ENCODE peak calls at places on chromosomes 13 and 19, in four cellular contexts. U is GM12891, B is SK-N-SH, T is H1. K is an unnamed sample.

GRCh38 chr13:113862766-113863510 is 938 bp downstream of the GAS6 start:
- DNase-seq in U (peak), T (peak), B (peak), K (peak)

GRCh38 chr13:114328034-114328433 is 13.7 kb downstream of the CHAMP1 start:
- DNase-seq in T (no peak), U (no peak), B (no peak), K (no peak)

GRCh38 chr19:35754365-35755139 is 2.3 kb downstream of the HSPB6 start:
- DNase-seq in U (no peak), B (no peak), T (no peak), K (no peak)

GRCh38 chr19:40724848-40725247 is 7.9 kb downstream of the ITPKC start:
- DNase-seq in T (no peak), B (no peak), U (no peak), K (no peak)

GRCh38 chr13:35804901-35805300 is 326.3 kb downstream of the DCLK1 start:
- DNase-seq in U (no peak), T (no peak), B (no peak), K (no peak)

GRCh38 chr19:38975861-38976271 is 324 bp upstream of the FBXO17 start:
- DNase-seq in U (no peak), T (peak), B (no peak), K (no peak)

GRCh38 chr13:24161010-24161775 is 673 bp downstream of the SPATA13 start:
- DNase-seq in T (peak), B (peak), U (peak), K (peak)

GRCh38 chr13:112976526-112976925 is 7.5 kb downstream of the MCF2L start:
- DNase-seq in U (no peak), T (no peak), B (no peak), K (no peak)

GRCh38 chr13:90968510-90968909 is 379.0 kb upstream of the MIR17HG start:
- DNase-seq in B (peak), U (peak), T (peak), K (no peak)

GRCh38 chr19:31350693-31351211 is 1.5 kb upstream of the TSHZ3 start:
- DNase-seq in U (no peak), B (peak), T (peak), K (no peak)

GRCh38 chr13:98035373-98035772 is 81.9 kb downstream of the IPO5 start:
- DNase-seq in T (no peak), B (no peak), U (no peak), K (no peak)

GRCh38 chr19:38023245-38023644 is 116.2 kb downstream of the SIPA1L3 start:
- DNase-seq in T (no peak), U (no peak), B (no peak), K (no peak)

GRCh38 chr13:44159633-44160279 is 213.9 kb upstream of the SERP2 start:
- DNase-seq in T (no peak), B (no peak), U (no peak), K (no peak)

GRCh38 chr13:62123409-62123808 is 707.8 kb upstream of the PCDH20 start:
- DNase-seq in U (no peak), B (no peak), T (no peak), K (no peak)
- TF ChIP-seq POLR2AphosphoS5 in U (no peak), B (no peak), T (no peak), K (no peak)

GRCh38 chr13:40664100-40665060 is 2.1 kb downstream of the FOXO1 start:
- DNase-seq in T (peak), B (peak), U (peak), K (peak)
- TF ChIP-seq TAF1 in T (no peak), B (no peak), U (no peak), K (peak)

DNA sequence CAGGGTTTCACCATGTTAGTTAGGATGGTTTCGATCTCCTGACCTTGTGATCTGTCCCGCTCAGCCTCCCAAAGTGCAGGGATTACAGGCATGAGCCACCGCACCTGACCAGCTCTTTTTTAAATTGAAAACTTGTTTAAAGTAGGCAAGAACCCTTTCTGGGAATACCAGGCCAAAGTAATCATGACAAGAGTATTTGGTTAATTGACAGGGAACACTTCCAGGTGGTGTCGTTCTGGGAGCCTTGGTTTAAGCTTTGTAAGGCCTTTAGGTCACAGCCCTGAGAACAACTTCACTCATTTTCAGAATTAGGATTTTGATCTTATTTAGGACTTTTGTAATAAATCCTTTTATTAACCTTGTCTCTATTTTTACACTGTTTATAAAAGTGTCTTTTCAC is 115.2 kb downstream of the LMO7 start:
- DNase-seq in B (no peak), U (no peak), T (no peak), K (no peak)
- TF ChIP-seq POLR2AphosphoS5 in B (no peak), U (no peak), T (no peak), K (no peak)

DNA sequence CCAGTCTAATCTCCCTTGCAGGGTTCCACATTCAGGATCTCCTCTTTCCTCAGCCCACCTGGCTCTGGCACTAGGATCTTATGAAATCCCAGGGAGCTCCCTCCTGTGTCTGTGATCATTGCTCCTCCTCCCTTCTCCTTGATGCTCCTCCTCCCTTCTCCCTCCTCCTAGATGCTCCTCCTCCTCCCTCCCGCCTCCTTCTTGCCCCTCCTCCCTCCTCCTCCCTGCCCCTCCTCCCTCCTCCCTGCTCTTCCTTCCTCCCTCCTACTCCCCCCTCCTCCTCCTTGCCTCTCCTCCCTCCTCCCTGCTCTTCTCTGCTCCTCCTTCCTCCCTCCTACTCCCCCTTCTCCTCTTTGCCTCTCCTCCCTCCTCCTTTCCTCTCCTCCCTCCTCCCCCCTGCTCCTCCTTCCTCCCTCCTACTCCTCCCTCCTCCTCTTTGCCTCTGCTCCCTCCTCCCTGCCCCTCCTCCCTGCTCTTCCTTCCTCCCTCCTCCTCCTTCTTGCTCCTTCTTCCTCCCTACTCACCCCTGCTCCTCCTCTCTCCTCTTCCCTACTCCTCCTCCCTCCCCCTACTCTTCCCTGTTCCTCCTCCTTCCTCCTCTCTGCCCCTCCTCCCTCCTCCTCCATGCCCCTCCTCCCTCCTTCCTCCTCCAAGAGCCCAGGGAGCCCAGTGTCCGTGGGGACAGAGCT is 14.9 kb upstream of the ZBTB7A start:
- DNase-seq in U (no peak), B (no peak), T (no peak), K (no peak)
- TF ChIP-seq TAF1 in U (no peak), B (no peak), T (no peak), K (no peak)

DNA sequence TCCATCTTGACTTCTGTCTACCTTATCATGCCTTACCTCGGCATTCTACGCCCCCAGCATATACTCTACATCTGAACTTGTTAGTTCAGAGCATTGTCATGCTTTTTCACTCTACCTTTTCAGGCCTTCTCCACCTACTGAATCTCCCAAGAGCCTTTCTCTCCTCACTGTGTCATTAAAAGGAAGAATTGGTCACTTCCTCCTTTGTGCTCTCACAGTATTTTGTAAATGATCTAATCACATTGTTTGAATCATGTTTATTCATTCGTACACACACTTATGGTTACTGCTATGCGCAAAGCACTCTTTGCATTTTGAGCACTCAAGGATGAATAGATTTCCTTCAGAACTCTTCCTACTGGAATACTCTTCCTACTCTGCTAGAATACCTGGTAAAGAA is 15.7 kb upstream of the ELF1 start:
- DNase-seq in T (no peak), U (no peak), B (no peak), K (no peak)
- TF ChIP-seq POLR2AphosphoS5 in T (no peak), U (no peak), B (no peak), K (no peak)

GRCh38 chr13:109654341-109655205 is 131.8 kb downstream of the IRS2 start:
- DNase-seq in T (no peak), B (no peak), U (no peak), K (no peak)
- TF ChIP-seq TAF1 in T (no peak), B (no peak), U (no peak), K (no peak)

DNA sequence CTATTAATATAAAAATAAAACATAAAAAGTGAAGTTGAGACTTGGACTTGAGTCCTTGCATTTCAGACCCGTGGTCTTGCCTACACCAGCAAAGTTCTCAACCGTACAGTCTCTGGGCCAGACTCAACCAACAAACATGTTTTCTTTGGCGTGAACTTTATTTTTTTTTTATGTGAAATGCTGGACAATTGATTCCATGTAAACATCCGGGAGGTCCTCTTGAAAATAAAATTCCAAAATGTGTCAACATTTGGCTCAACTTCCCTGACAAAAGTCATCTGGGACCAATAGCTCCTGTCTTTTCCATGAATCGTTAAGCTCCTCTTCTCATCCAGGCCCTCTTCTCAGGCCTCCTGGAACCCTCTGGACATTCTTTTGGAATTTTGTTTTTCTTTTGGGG is 2.7 kb downstream of the ALDH16A1 start:
- DNase-seq in B (no peak), T (no peak), U (no peak), K (no peak)
- TF ChIP-seq POLR2AphosphoS5 in B (no peak), T (no peak), U (no peak), K (no peak)

GRCh38 chr13:106858910-106859309 is 291.0 kb upstream of the ARGLU1 start:
- DNase-seq in U (no peak), T (no peak), B (no peak), K (no peak)
- TF ChIP-seq TAF1 in U (no peak), T (no peak), B (no peak), K (no peak)

K was measured in GM12892.